ENCODE peak calls at places on chromosomes 12 and 14, in five cellular contexts. One of them, this sample, is unnamed.
A peak's percentile ranks its signal among the peaks of the same experiment; 100 is the strongest.

GRCh38 chr12:101743724-101744472 is 4.6 kb upstream of the SYCP3 start:
- DNase-seq in smooth muscle cell of the brain vasculature: no peak
- DNase-seq in sciatic nerve: no peak
- DNase-seq in activated CD4-positive, alpha-beta memory T cell treated with anti-CD3 and anti-CD28 coated beads, Interleukin-2, amount 10 ng/mL, durations not matched to agents 7 days and 5 days: peak; percentile 28
- DNase-seq in DMS153: no peak
- DNase-seq in this sample: no peak

GRCh38 chr12:99618657-99619056 is 28.9 kb upstream of the GARIN6 start:
- DNase-seq in activated CD4-positive, alpha-beta memory T cell treated with anti-CD3 and anti-CD28 coated beads, Interleukin-2, amount 10 ng/mL, durations not matched to agents 7 days and 5 days: no peak
- DNase-seq in DMS153: no peak
- DNase-seq in smooth muscle cell of the brain vasculature: no peak
- DNase-seq in sciatic nerve: no peak
- DNase-seq in this sample: no peak

GRCh38 chr14:50475460-50475859 is 56.9 kb downstream of the MAP4K5 start:
- DNase-seq in smooth muscle cell of the brain vasculature: no peak
- DNase-seq in sciatic nerve: no peak
- DNase-seq in DMS153: no peak
- DNase-seq in activated CD4-positive, alpha-beta memory T cell treated with anti-CD3 and anti-CD28 coated beads, Interleukin-2, amount 10 ng/mL, durations not matched to agents 7 days and 5 days: no peak
- DNase-seq in this sample: no peak

GRCh38 chr14:100714205-100714781 is 12.4 kb upstream of the DLK1 start:
- DNase-seq in activated CD4-positive, alpha-beta memory T cell treated with anti-CD3 and anti-CD28 coated beads, Interleukin-2, amount 10 ng/mL, durations not matched to agents 7 days and 5 days: no peak
- DNase-seq in DMS153: peak; percentile 54
- DNase-seq in smooth muscle cell of the brain vasculature: no peak
- DNase-seq in sciatic nerve: no peak
- DNase-seq in this sample: no peak

GRCh38 chr14:105733081-105734065 is 207.0 kb downstream of the TMEM121 start:
- DNase-seq in sciatic nerve: no peak
- DNase-seq in DMS153: no peak
- DNase-seq in activated CD4-positive, alpha-beta memory T cell treated with anti-CD3 and anti-CD28 coated beads, Interleukin-2, amount 10 ng/mL, durations not matched to agents 7 days and 5 days: no peak
- DNase-seq in smooth muscle cell of the brain vasculature: no peak
- DNase-seq in this sample: no peak

GRCh38 chr12:92404259-92404894 is 258.7 kb upstream of the BTG1 start:
- DNase-seq in sciatic nerve: no peak
- DNase-seq in DMS153: no peak
- DNase-seq in activated CD4-positive, alpha-beta memory T cell treated with anti-CD3 and anti-CD28 coated beads, Interleukin-2, amount 10 ng/mL, durations not matched to agents 7 days and 5 days: no peak
- DNase-seq in smooth muscle cell of the brain vasculature: no peak
- DNase-seq in this sample: no peak

GRCh38 chr14:24196071-24197061 is 1.1 kb upstream of the TM9SF1 start:
- DNase-seq in activated CD4-positive, alpha-beta memory T cell treated with anti-CD3 and anti-CD28 coated beads, Interleukin-2, amount 10 ng/mL, durations not matched to agents 7 days and 5 days: no peak
- DNase-seq in smooth muscle cell of the brain vasculature: no peak
- DNase-seq in DMS153: no peak
- DNase-seq in sciatic nerve: no peak
- DNase-seq in this sample: no peak

GRCh38 chr12:109943811-109944210 is 43.7 kb downstream of the TCHP start:
- DNase-seq in activated CD4-positive, alpha-beta memory T cell treated with anti-CD3 and anti-CD28 coated beads, Interleukin-2, amount 10 ng/mL, durations not matched to agents 7 days and 5 days: no peak
- DNase-seq in sciatic nerve: no peak
- DNase-seq in DMS153: no peak
- DNase-seq in smooth muscle cell of the brain vasculature: no peak
- DNase-seq in this sample: no peak

GRCh38 chr12:52284562-52285171 is 6.7 kb downstream of the KRT81 start:
- DNase-seq in smooth muscle cell of the brain vasculature: no peak
- DNase-seq in activated CD4-positive, alpha-beta memory T cell treated with anti-CD3 and anti-CD28 coated beads, Interleukin-2, amount 10 ng/mL, durations not matched to agents 7 days and 5 days: no peak
- DNase-seq in DMS153: no peak
- DNase-seq in sciatic nerve: no peak
- DNase-seq in this sample: no peak

GRCh38 chr14:102229739-102230092 is 75.2 kb downstream of the MOK start:
- DNase-seq in smooth muscle cell of the brain vasculature: no peak
- DNase-seq in DMS153: no peak
- DNase-seq in sciatic nerve: no peak
- DNase-seq in activated CD4-positive, alpha-beta memory T cell treated with anti-CD3 and anti-CD28 coated beads, Interleukin-2, amount 10 ng/mL, durations not matched to agents 7 days and 5 days: no peak
- DNase-seq in this sample: peak; percentile 41

GRCh38 chr12:127060310-127060847 is 1206.6 kb upstream of the TMEM132C start:
- DNase-seq in activated CD4-positive, alpha-beta memory T cell treated with anti-CD3 and anti-CD28 coated beads, Interleukin-2, amount 10 ng/mL, durations not matched to agents 7 days and 5 days: no peak
- DNase-seq in sciatic nerve: no peak
- DNase-seq in smooth muscle cell of the brain vasculature: no peak
- DNase-seq in DMS153: no peak
- DNase-seq in this sample: peak; percentile 78

GRCh38 chr14:91360490-91361235 is 57.0 kb downstream of the CCDC88C start:
- DNase-seq in smooth muscle cell of the brain vasculature: no peak
- DNase-seq in sciatic nerve: no peak
- DNase-seq in activated CD4-positive, alpha-beta memory T cell treated with anti-CD3 and anti-CD28 coated beads, Interleukin-2, amount 10 ng/mL, durations not matched to agents 7 days and 5 days: no peak
- DNase-seq in DMS153: no peak
- DNase-seq in this sample: no peak

GRCh38 chr12:44709166-44709565 is 166.9 kb downstream of the NELL2 start:
- DNase-seq in activated CD4-positive, alpha-beta memory T cell treated with anti-CD3 and anti-CD28 coated beads, Interleukin-2, amount 10 ng/mL, durations not matched to agents 7 days and 5 days: no peak
- DNase-seq in smooth muscle cell of the brain vasculature: no peak
- DNase-seq in DMS153: no peak
- DNase-seq in sciatic nerve: no peak
- DNase-seq in this sample: no peak

GRCh38 chr12:46523863-46524770 is 151.5 kb upstream of the SLC38A2 start:
- DNase-seq in sciatic nerve: no peak
- DNase-seq in DMS153: no peak
- DNase-seq in activated CD4-positive, alpha-beta memory T cell treated with anti-CD3 and anti-CD28 coated beads, Interleukin-2, amount 10 ng/mL, durations not matched to agents 7 days and 5 days: peak; percentile 60
- DNase-seq in smooth muscle cell of the brain vasculature: no peak
- DNase-seq in this sample: no peak

This sample was measured in posterior vena cava.